ENCODE peak calls at places on chromosome 9, in ten cellular contexts. K is NCI-H460; M is foreskin melanocyte; P is stimulated activated CD8-positive, alpha-beta memory T cell treated with anti-CD3 and anti-CD28 coated beads, Interleukin-2, amount 100 ng/mL, for 1 hour; T is stimulated activated naive CD8-positive, alpha-beta T cell treated with anti-CD3 and anti-CD28 coated beads, Interleukin-15, Interleukin-2, amounts not matched to agents 100 U/mL and 50 U/mL, for 24 hours; U is CD8-positive, alpha-beta T cell; R is neuronal stem cell; C is astrocyte of the cerebellum; Y is SHP77; S is psoas muscle. W is an unnamed sample.

GRCh38 chr9:90608141-90608540 is 34.5 kb downstream of the DIRAS2 start:
- DNase-seq in K (no peak), M (no peak), P (no peak), T (no peak), U (no peak), R (no peak), C (no peak), Y (no peak), S (no peak), W (no peak)

GRCh38 chr9:9142001-9142400 is 1342.4 kb upstream of the DMAC1 start:
- DNase-seq in K (no peak), M (no peak), P (no peak), T (no peak), U (no peak), R (no peak), C (no peak), Y (peak; percentile 54), S (no peak), W (no peak)

GRCh38 chr9:89430995-89431394 is 66.9 kb downstream of the SEMA4D start:
- DNase-seq in K (peak; percentile 6), M (no peak), P (no peak), T (no peak), U (no peak), R (no peak), C (no peak), Y (no peak), S (peak; percentile 22), W (no peak)

GRCh38 chr9:130590305-130590704 is 10.9 kb downstream of the FUBP3 start:
- DNase-seq in K (no peak), M (no peak), P (no peak), T (no peak), U (no peak), R (no peak), C (no peak), Y (no peak), S (no peak), W (no peak)

GRCh38 chr9:75743855-75744254 is 146.6 kb upstream of the PCSK5 start:
- DNase-seq in K (no peak), M (no peak), P (no peak), T (no peak), U (no peak), R (no peak), C (no peak), Y (no peak), S (no peak), W (no peak)

GRCh38 chr9:71349218-71349617 is 227.8 kb upstream of the TRPM3 start:
- DNase-seq in K (no peak), M (no peak), P (no peak), T (no peak), U (no peak), R (no peak), C (no peak), Y (no peak), S (no peak), W (no peak)

GRCh38 chr9:32378993-32379729 is 5.3 kb upstream of the ACO1 start:
- DNase-seq in K (peak; percentile 71), M (peak; percentile 73), P (no peak), T (peak; percentile 37), U (peak; percentile 59), R (peak; percentile 59), C (peak; percentile 80), Y (peak; percentile 30), S (no peak), W (no peak)

GRCh38 chr9:136021171-136021890 is 60.2 kb upstream of the UBAC1 start:
- DNase-seq in K (no peak), M (no peak), P (no peak), T (no peak), U (no peak), R (no peak), C (no peak), Y (no peak), S (peak; percentile 36), W (peak; percentile 28)

GRCh38 chr9:114691046-114691955 is 9.3 kb upstream of the TEX48 start:
- DNase-seq in K (peak; percentile 49), M (peak; percentile 61), P (peak; percentile 43), T (peak; percentile 67), U (peak; percentile 59), R (no peak), C (peak; percentile 67), Y (no peak), S (no peak), W (no peak)

GRCh38 chr9:21830589-21830988 is 28.2 kb downstream of the MTAP start:
- DNase-seq in K (no peak), M (peak; percentile 57), P (no peak), T (no peak), U (no peak), R (no peak), C (no peak), Y (no peak), S (no peak), W (no peak)

GRCh38 chr9:116355153-116355827 is 201.7 kb downstream of the PAPPA start:
- DNase-seq in K (no peak), M (peak; percentile 42), P (no peak), T (no peak), U (no peak), R (no peak), C (peak; percentile 71), Y (peak; percentile 67), S (peak; percentile 61), W (no peak)